ENCODE peak calls at places on chromosome 22, in nine cellular contexts. U, I, S, Y, L, O, V, C and E are unnamed samples.
A peak's percentile ranks its signal among the peaks of the same experiment; 100 is the strongest.

GRCh38 chr22:41915035-41915782 is at the start of gene SHISA8:
- DNase-seq in V (peak; percentile 48), I (peak; percentile 56), O (no peak), Y (no peak), U (peak; percentile 78), C (peak; percentile 29), S (no peak), L (no peak), E (peak; percentile 56)

GRCh38 chr22:35480143-35480542 is 60.5 kb upstream of the RASD2 start:
- DNase-seq in Y (no peak), V (no peak), C (no peak), S (no peak), O (peak; percentile 43), L (no peak), I (peak; percentile 51), U (no peak), E (peak; percentile 9)

GRCh38 chr22:38262051-38262795 is 10.6 kb downstream of the TMEM184B start:
- DNase-seq in S (no peak), U (peak; percentile 88), C (no peak), Y (no peak), L (no peak), I (peak; percentile 69), O (no peak), V (peak; percentile 45), E (peak; percentile 30)

GRCh38 chr22:38313384-38313955 is 3.8 kb downstream of the CSNK1E start:
- DNase-seq in Y (peak; percentile 84), U (no peak), O (peak; percentile 81), C (peak; percentile 91), L (peak; percentile 98), I (peak; percentile 80), S (peak; percentile 97), V (peak; percentile 94), E (peak; percentile 96)

GRCh38 chr22:42949159-42949558 is 65.8 kb downstream of the PACSIN2 start:
- DNase-seq in Y (peak; percentile 51), S (peak; percentile 74), I (no peak), U (no peak), C (peak; percentile 80), L (no peak), O (no peak), V (peak; percentile 61), E (peak; percentile 80)

GRCh38 chr22:32534252-32535215 is 59.9 kb downstream of the FBXO7 start:
- DNase-seq in U (no peak), Y (no peak), L (no peak), S (no peak), V (no peak), C (no peak), O (no peak), I (peak; percentile 59), E (no peak)

GRCh38 chr22:37601540-37602442 is 6.8 kb upstream of the GGA1 start:
- DNase-seq in S (peak; percentile 21), V (peak; percentile 66), I (no peak), O (no peak), Y (peak; percentile 16), L (no peak), C (peak; percentile 50), U (no peak), E (peak; percentile 35)

GRCh38 chr22:17786435-17787158 is 12.3 kb upstream of the BID start:
- DNase-seq in U (no peak), V (peak; percentile 47), C (peak; percentile 31), L (no peak), Y (no peak), I (peak; percentile 75), O (peak; percentile 20), S (peak; percentile 34), E (peak; percentile 65)

GRCh38 chr22:20187777-20188566 is 37.1 kb upstream of the CCDC188 start:
- DNase-seq in V (no peak), U (no peak), C (no peak), I (peak; percentile 35), Y (no peak), O (no peak), L (no peak), S (no peak), E (no peak)

GRCh38 chr22:20184501-20185145 is 33.8 kb upstream of the CCDC188 start:
- DNase-seq in U (no peak), Y (no peak), V (no peak), I (no peak), S (no peak), O (no peak), L (no peak), C (no peak), E (no peak)

GRCh38 chr22:20185750-20186149 is 34.9 kb upstream of the CCDC188 start:
- DNase-seq in O (no peak), C (no peak), L (no peak), S (no peak), Y (no peak), U (no peak), I (no peak), V (no peak), E (no peak)

GRCh38 chr22:20186871-20187546 is 36.2 kb upstream of the CCDC188 start:
- DNase-seq in V (no peak), U (no peak), L (no peak), Y (no peak), C (no peak), O (no peak), I (no peak), S (no peak), E (no peak)

DNA sequence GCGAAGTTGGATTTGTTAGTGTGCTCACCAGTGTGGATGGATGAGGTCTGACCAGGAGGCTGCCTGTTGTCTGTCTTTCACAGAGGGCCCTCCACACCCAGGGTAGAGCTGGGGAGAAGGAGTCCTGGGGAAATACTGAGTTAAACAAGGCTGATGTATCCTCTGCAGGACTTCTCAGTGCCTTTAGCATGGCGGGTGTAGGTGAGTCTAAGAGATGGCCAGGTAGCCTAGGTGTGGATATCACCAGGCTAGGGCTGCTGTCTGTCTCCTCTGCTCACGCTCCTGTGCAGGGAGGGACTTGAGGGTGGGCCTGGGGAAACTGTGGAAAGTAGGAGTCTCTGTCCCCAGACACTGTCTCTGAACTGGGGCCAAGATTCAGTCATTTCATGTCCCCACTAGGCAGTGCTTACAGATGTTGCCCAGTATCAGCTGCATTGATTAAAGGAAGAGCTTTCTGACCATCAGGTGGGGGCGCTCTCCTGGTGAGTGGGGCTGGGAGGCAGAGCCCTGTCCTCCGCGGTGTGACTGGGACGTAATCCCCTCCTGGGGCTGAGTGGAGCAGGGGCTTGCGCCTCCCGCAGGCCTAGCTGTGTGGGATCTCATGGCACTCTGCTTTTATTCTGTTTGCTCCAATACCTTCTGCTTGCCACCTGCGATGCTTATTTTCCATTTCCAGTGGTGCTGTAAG is 35.5 kb upstream of the CCDC188 start:
- DNase-seq in S (no peak), V (peak; percentile 14), I (no peak), O (no peak), U (no peak), L (no peak), C (peak; percentile 3), Y (no peak), E (peak; percentile 2)
- TF ChIP-seq CTCF in S (no peak), V (peak; percentile 40), I (no peak), O (no peak), U (no peak), L (no peak), C (peak; percentile 12), Y (peak; percentile 46), E (no peak)

DNA sequence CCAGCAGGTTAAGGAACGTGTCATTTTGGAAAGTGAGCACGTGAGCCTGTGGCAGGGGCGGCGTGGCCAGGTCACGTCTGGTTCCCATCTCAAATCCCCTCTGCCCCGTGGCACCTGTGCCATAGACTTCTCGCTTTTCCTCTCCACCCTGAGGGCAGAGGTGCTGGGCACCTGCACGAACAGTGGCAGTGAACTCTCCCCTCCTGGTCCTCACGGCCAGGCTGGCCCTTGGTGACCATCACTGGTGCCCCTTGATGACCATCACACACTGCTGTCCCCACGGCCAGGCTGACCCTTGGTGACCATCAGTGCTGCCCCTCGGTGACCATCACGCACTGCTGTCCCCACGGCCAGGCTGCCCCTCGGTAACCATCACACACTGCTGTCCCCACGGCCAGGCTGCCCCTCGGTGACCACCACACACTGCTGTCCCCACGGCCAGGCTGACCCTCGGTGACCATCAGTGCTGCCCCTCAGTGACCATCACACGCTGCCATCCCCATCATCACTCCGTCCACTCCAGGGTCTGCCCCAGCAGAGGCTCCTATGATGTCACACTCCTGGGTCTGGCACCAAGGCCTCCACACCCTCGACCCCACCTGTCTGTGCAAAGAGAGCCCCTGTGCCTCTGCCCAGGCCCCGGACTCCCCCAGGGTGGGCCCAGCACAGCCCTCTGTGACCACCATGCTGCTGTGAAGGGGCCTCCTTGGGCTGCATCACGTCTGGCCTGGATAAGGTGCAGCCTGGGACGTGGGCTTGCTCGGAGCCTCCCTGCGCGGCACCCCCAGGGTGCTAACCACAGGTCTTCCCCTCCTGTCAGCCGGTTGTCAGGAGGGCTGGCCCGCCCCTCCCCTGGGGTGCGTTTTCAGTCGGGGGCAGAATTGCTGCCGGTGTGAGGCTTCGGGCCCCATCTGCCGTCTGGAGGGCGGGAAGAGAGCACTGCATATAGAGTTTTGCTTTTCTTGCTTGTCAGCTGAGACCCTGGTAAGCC is 738.6 kb downstream of the BRD1 start:
- DNase-seq in C (no peak), V (no peak), U (peak; percentile 57), Y (no peak), S (no peak), O (no peak), L (no peak), I (no peak), E (no peak)
- H3K4me3 ChIP-seq in C (no peak overlapping the region), V (no peak overlapping the region), U (no peak overlapping the region), Y (no peak overlapping the region), S (no peak overlapping the region), O (no peak overlapping the region), L (no peak overlapping the region), I (no peak overlapping the region), E (no peak overlapping the region)

DNA sequence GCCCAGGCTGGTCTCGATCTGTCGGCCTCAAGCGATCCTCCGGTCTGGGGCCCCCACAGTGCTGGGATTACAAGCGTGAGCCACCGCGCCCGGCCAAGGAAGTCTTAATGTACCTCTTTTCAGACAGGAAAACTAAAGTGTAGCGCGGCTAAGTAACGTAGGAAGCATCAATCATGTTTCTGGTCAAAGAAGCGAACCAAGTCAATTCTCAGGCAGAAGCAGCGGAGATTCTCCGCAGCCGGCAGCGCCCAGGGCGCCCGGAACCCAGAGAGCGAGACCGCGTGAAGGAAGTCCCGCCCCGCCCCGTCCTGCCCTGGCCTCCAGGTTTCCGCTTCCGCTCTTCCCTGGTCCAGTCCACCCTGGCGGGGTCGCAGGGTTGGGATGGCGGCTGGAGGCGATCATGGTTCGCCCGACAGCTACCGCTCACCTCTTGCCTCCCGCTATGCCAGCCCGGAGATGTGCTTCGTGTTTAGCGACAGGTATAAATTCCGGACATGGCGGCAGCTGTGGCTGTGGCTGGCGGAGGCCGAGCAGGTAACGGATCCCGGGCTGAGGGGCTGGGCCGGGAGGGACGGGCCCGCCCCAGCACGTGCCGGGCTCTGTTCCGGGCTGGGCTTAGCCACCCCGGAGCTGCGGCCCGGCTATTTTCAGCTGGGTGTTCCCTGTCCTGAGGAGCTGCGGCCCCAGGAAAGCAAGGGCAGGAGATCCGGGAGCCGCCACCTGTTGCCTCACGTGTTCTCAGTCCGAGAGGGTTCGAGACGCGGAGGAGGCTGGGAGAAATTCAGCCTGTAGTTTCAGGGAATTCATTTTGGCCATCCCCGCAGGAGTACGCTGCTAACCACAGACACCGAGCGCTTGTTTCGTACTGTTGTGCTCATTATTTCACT is at the start of gene ADSL:
- DNase-seq in L (peak; percentile 90), Y (peak; percentile 74), I (peak; percentile 90), U (peak; percentile 95), S (peak; percentile 85), C (peak; percentile 83), V (peak; percentile 86), O (peak; percentile 61), E (peak; percentile 84)
- TF ChIP-seq CTCF in L (no peak), Y (peak; percentile 35), I (no peak), U (no peak), S (no peak), C (no peak), V (peak; percentile 28), O (peak; percentile 24), E (no peak)

DNA sequence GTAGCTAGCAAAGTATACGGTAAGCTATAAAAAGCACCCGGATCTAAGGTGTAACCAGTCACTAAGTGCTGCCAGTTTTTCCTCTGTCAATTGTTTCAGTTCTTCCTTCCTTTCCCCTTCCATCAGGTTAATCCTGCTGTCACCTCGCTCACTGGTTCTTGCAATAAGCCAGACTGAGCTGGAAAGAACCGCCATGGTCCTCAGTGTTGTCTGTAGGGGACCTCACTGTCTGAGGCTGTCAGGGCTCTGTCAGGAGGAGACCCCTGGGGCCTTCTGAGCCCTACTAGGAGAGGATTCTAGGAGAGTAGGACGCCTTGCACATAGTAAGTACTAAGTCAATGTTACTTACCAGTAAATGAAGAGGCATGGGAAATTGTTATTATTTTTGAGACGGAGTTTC is 1.4 kb upstream of the TBC1D22A start:
- DNase-seq in I (no peak), C (no peak), V (no peak), S (no peak), L (no peak), O (no peak), Y (no peak), U (no peak), E (no peak)
- H3K4me3 ChIP-seq in I (no peak overlapping the region), C (no peak overlapping the region), V (no peak overlapping the region), S (peak overlapping the region; percentile 94), L (no peak overlapping the region), O (peak overlapping the region; percentile 100), Y (peak overlapping the region; percentile 100), U (no peak overlapping the region), E (peak overlapping the region; percentile 100)